ENCODE peak calls at places on chromosomes 11 and 22, in ten cellular contexts. I is activated naive CD4-positive, alpha-beta T cell treated with anti-CD3 and anti-CD28 coated beads, Interleukin-2, amount 50 U/mL, for 72 hours; K is posterior cingulate gyrus; J is NCI-H1694; L is iris pigment epithelial cell; M is heart right ventricle; F is NAMALWA; E is activated CD4-positive, alpha-beta memory T cell treated with anti-CD3 and anti-CD28 coated beads, Interleukin-2, amount 10 ng/mL, durations not matched to agents 7 days and 5 days; A is dermis microvascular lymphatic vessel endothelial cell; B is RCC 7860. H is an unnamed sample.

GRCh38 chr22:42269407-42270177 is 861 bp downstream of the TCF20 start:
- DNase-seq in B (peak; percentile 29), J (peak; percentile 10), E (peak; percentile 77), A (peak; percentile 47), M (peak; percentile 51), L (no peak), K (no peak), I (peak; percentile 74), F (peak; percentile 68), H (peak; percentile 94)

GRCh38 chr22:26689553-26690301 is 32.3 kb downstream of the MIAT start:
- DNase-seq in E (no peak), F (no peak), L (no peak), B (no peak), J (no peak), A (no peak), K (no peak), I (no peak), M (no peak), H (no peak)

GRCh38 chr22:42922374-42923177 is 65.5 kb upstream of the ARFGAP3 start:
- DNase-seq in F (no peak), A (no peak), K (no peak), L (no peak), B (no peak), I (no peak), M (no peak), E (no peak), J (no peak), H (peak; percentile 35)

GRCh38 chr11:85040166-85040565 is 587.0 kb downstream of the DLG2 start:
- DNase-seq in K (no peak), F (no peak), J (no peak), B (no peak), L (peak; percentile 6), I (no peak), E (no peak), M (no peak), A (no peak), H (no peak)

GRCh38 chr11:92332986-92333385 is 108.4 kb downstream of the FAT3 start:
- DNase-seq in M (no peak), F (no peak), E (no peak), A (no peak), I (no peak), B (no peak), J (no peak), L (peak; percentile 1), K (no peak), H (no peak)

GRCh38 chr11:11167806-11168205 is 185.2 kb downstream of the CSNK2A3 start:
- DNase-seq in K (no peak), M (no peak), J (no peak), L (no peak), I (no peak), A (no peak), B (no peak), F (no peak), E (no peak), H (no peak)

GRCh38 chr11:128021304-128022006 is 565.9 kb downstream of the ETS1 start:
- DNase-seq in J (no peak), I (no peak), A (no peak), F (no peak), K (no peak), M (no peak), E (no peak), L (no peak), B (no peak), H (no peak)

GRCh38 chr22:49182416-49182815 is 645.3 kb downstream of the BRD1 start:
- DNase-seq in K (peak; percentile 47), B (no peak), A (no peak), I (no peak), M (no peak), L (no peak), F (no peak), E (no peak), J (no peak), H (peak; percentile 80)

GRCh38 chr11:68099057-68099456 is 22.1 kb downstream of the CHKA start:
- DNase-seq in J (no peak), L (no peak), F (peak; percentile 45), A (no peak), M (no peak), I (no peak), E (no peak), K (no peak), B (no peak), H (no peak)

GRCh38 chr22:37262346-37262745 is 18.3 kb upstream of the RAC2 start:
- DNase-seq in I (no peak), F (no peak), B (no peak), E (no peak), J (no peak), L (no peak), K (no peak), M (no peak), A (no peak), H (no peak)

GRCh38 chr11:119472186-119472855 is 49.3 kb upstream of the THY1 start:
- DNase-seq in L (peak; percentile 56), K (no peak), B (no peak), I (no peak), E (no peak), J (no peak), F (no peak), M (no peak), A (no peak), H (no peak)

GRCh38 chr11:35141538-35141937 is 2.6 kb downstream of the CD44 start:
- DNase-seq in F (no peak), L (no peak), K (peak; percentile 61), I (peak; percentile 47), M (peak; percentile 29), A (no peak), B (no peak), E (peak; percentile 47), J (no peak), H (no peak)

GRCh38 chr11:79466411-79466810 is 25.6 kb upstream of the TENM4 start:
- DNase-seq in I (no peak), E (no peak), A (no peak), J (no peak), L (peak; percentile 79), B (peak; percentile 64), F (no peak), K (no peak), M (no peak), H (peak; percentile 78)

GRCh38 chr22:47065756-47066615 is 303.5 kb downstream of the TBC1D22A start:
- DNase-seq in B (no peak), A (peak; percentile 81), I (no peak), L (peak; percentile 23), F (no peak), M (no peak), J (no peak), E (no peak), K (no peak), H (peak; percentile 92)

GRCh38 chr11:10669258-10670033 is 24.1 kb downstream of the IRAG1 start:
- DNase-seq in L (peak; percentile 71), F (no peak), B (peak; percentile 24), I (no peak), M (no peak), K (no peak), J (peak; percentile 2), A (no peak), E (no peak), H (no peak)

GRCh38 chr22:45136594-45136993 is 27.1 kb upstream of the NUP50 start:
- DNase-seq in F (no peak), J (no peak), A (no peak), B (no peak), M (no peak), L (no peak), K (no peak), E (no peak), I (no peak), H (no peak)

GRCh38 chr22:33932997-33933396 is 12.7 kb upstream of the LARGE1 start:
- DNase-seq in I (no peak), K (no peak), M (no peak), F (no peak), J (no peak), B (no peak), A (no peak), L (no peak), E (no peak), H (no peak)

GRCh38 chr11:20671856-20672546 is 2.6 kb downstream of the NELL1 start:
- DNase-seq in F (peak; percentile 40), B (no peak), J (peak; percentile 50), K (no peak), E (no peak), I (no peak), M (no peak), A (no peak), L (no peak), H (peak; percentile 80)

GRCh38 chr11:78220218-78221157 is 31.8 kb downstream of the USP35 start:
- DNase-seq in B (no peak), A (no peak), K (no peak), L (no peak), J (no peak), I (no peak), E (peak; percentile 10), M (no peak), F (no peak), H (peak; percentile 25)

GRCh38 chr22:29951675-29952413 is 68.9 kb downstream of the MTMR3 start:
- DNase-seq in L (no peak), A (no peak), I (no peak), F (no peak), J (no peak), K (no peak), E (no peak), B (no peak), M (no peak), H (no peak)

GRCh38 chr11:108338750-108339149 is 115.9 kb downstream of the ATM start:
- DNase-seq in L (no peak), F (no peak), M (no peak), E (no peak), I (no peak), K (no peak), B (no peak), A (no peak), J (no peak), H (no peak)

GRCh38 chr22:40383905-40384304 is 13.5 kb downstream of the SGSM3 start:
- DNase-seq in B (peak; percentile 21), J (no peak), K (no peak), A (no peak), I (no peak), M (no peak), L (peak; percentile 80), F (no peak), E (no peak), H (no peak)

GRCh38 chr22:24845036-24845918 is 39.3 kb downstream of the SGSM1 start:
- DNase-seq in B (no peak), M (no peak), F (no peak), I (no peak), E (peak; percentile 17), J (no peak), L (peak; percentile 57), K (no peak), A (no peak), H (peak; percentile 91)

GRCh38 chr11:27698872-27699241 is 1.4 kb downstream of the BDNF start:
- DNase-seq in J (peak; percentile 35), L (peak; percentile 94), I (peak; percentile 68), F (peak; percentile 74), K (peak; percentile 90), A (peak; percentile 83), E (peak; percentile 67), M (peak; percentile 78), B (peak; percentile 82), H (peak; percentile 95)

GRCh38 chr11:36214976-36215687 is 74.1 kb downstream of the COMMD9 start:
- DNase-seq in M (no peak), I (no peak), F (no peak), J (no peak), B (no peak), E (no peak), L (no peak), A (no peak), K (no peak), H (no peak)

GRCh38 chr11:118929496-118930151 is 3.9 kb upstream of the BCL9L start:
- DNase-seq in K (peak; percentile 94), M (peak; percentile 82), J (no peak), F (peak; percentile 86), B (peak; percentile 54), L (peak; percentile 80), A (peak; percentile 64), I (peak; percentile 67), E (peak; percentile 80), H (peak; percentile 97)

GRCh38 chr11:27158763-27159679 is 118.4 kb downstream of the BBOX1 start:
- DNase-seq in K (no peak), J (peak; percentile 58), F (peak; percentile 57), B (peak; percentile 50), M (no peak), E (no peak), L (peak; percentile 85), I (peak; percentile 14), A (peak; percentile 74), H (no peak)

GRCh38 chr11:115303304-115303703 is 200.9 kb downstream of the CADM1 start:
- DNase-seq in I (no peak), B (no peak), M (no peak), L (no peak), K (no peak), A (no peak), F (no peak), J (no peak), E (no peak), H (no peak)